ENCODE peak calls at places on chromosomes 6 and 20, in five cellular contexts. V is K562, F is GM12878, E is HepG2, Q is H1. A is an unnamed sample.

GRCh38 chr20:36498386-36499179 is 42.7 kb upstream of the MYL9 start:
- DNase-seq in V (no peak), F (no peak), E (no peak), Q (no peak), A (no peak)

GRCh38 chr20:53013183-53013582 is 41.0 kb downstream of the TSHZ2 start:
- DNase-seq in V (no peak), F (no peak), E (no peak), Q (no peak), A (no peak)

GRCh38 chr20:23456416-23456815 is 3.7 kb upstream of the CST11 start:
- DNase-seq in V (no peak), F (no peak), E (no peak), Q (no peak), A (no peak)

GRCh38 chr20:18263723-18264122 is 24.6 kb upstream of the ZNF133 start:
- DNase-seq in V (no peak), F (no peak), E (peak; percentile 39), Q (no peak), A (no peak)

GRCh38 chr20:57043091-57043490 is 223.3 kb downstream of the BMP7 start:
- DNase-seq in V (no peak), F (no peak), E (no peak), Q (no peak), A (no peak)

GRCh38 chr6:169841907-169842606 is 90.6 kb downstream of the ERMARD start:
- DNase-seq in V (no peak), F (no peak), E (no peak), Q (no peak), A (no peak)

GRCh38 chr6:156557269-156557885 is 219.8 kb upstream of the ARID1B start:
- DNase-seq in V (peak; percentile 44), F (no peak), E (peak; percentile 26), Q (no peak), A (no peak)

GRCh38 chr20:59402697-59403096 is 102.3 kb downstream of the EDN3 start:
- DNase-seq in V (no peak), F (no peak), E (no peak), Q (no peak), A (no peak)

GRCh38 chr6:5203571-5203970 is 57.2 kb downstream of the LYRM4 start:
- DNase-seq in V (no peak), F (no peak), E (no peak), Q (no peak), A (no peak)

GRCh38 chr6:146028250-146028789 is 542 bp upstream of the GRM1 start:
- DNase-seq in V (peak; percentile 69), F (no peak), E (peak; percentile 36), Q (no peak), A (no peak)

GRCh38 chr6:35019831-35020230 is 121.3 kb downstream of the TCP11 start:
- DNase-seq in V (no peak), F (no peak), E (no peak), Q (no peak), A (no peak)

GRCh38 chr6:71414486-71414885 is 125.9 kb downstream of the OGFRL1 start:
- DNase-seq in V (no peak), F (no peak), E (no peak), Q (no peak), A (no peak)

GRCh38 chr6:30013296-30013922 is 47.7 kb upstream of the POLR1H start:
- DNase-seq in V (peak; percentile 46), F (no peak), E (peak; percentile 17), Q (peak; percentile 31), A (no peak)

GRCh38 chr6:29626948-29627761 is 5.8 kb downstream of the GABBR1 start:
- DNase-seq in V (peak; percentile 35), F (no peak), E (no peak), Q (no peak), A (no peak)

GRCh38 chr6:30749554-30750378 is 5.4 kb upstream of the IER3 start:
- DNase-seq in V (no peak), F (no peak), E (peak; percentile 65), Q (no peak), A (peak; percentile 89)

GRCh38 chr6:42453649-42454427 is 2.1 kb upstream of the TRERF1 start:
- DNase-seq in V (no peak), F (no peak), E (no peak), Q (no peak), A (no peak)

GRCh38 chr6:143498428-143498827 is 13.1 kb downstream of the FUCA2 start:
- DNase-seq in V (no peak), F (no peak), E (no peak), Q (no peak), A (no peak)

GRCh38 chr6:24140572-24140971 is 14.6 kb downstream of the NRSN1 start:
- DNase-seq in V (no peak), F (no peak), E (no peak), Q (no peak), A (no peak)

GRCh38 chr6:134517145-134517658 is 199.3 kb upstream of the SGK1 start:
- DNase-seq in V (no peak), F (no peak), E (peak; percentile 69), Q (no peak), A (no peak)

GRCh38 chr6:87122477-87122876 is 27.6 kb upstream of the CGA start:
- DNase-seq in V (no peak), F (no peak), E (no peak), Q (no peak), A (no peak)

GRCh38 chr6:117531758-117532276 is 49.3 kb downstream of the DCBLD1 start:
- DNase-seq in V (no peak), F (no peak), E (no peak), Q (no peak), A (no peak)

GRCh38 chr6:25369450-25370086 is 90.4 kb downstream of the CARMIL1 start:
- DNase-seq in V (no peak), F (no peak), E (peak; percentile 23), Q (no peak), A (no peak)

GRCh38 chr20:20495719-20496474 is 128.0 kb downstream of the INSM1 start:
- DNase-seq in V (no peak), F (no peak), E (no peak), Q (no peak), A (no peak)

GRCh38 chr6:46504242-46504641 is 13.0 kb upstream of the RCAN2 start:
- DNase-seq in V (no peak), F (no peak), E (no peak), Q (no peak), A (no peak)

GRCh38 chr20:35991142-35991771 is 22.9 kb downstream of the CNBD2 start:
- DNase-seq in V (peak; percentile 47), F (no peak), E (peak; percentile 35), Q (no peak), A (peak; percentile 22)

GRCh38 chr6:90098637-90099036 is 198.0 kb downstream of the BACH2 start:
- DNase-seq in V (no peak), F (no peak), E (no peak), Q (no peak), A (no peak)

GRCh38 chr6:50821431-50822077 is 2.9 kb downstream of the TFAP2B start:
- DNase-seq in V (no peak), F (no peak), E (no peak), Q (no peak), A (no peak)

GRCh38 chr20:48631114-48632016 is 196.4 kb downstream of the PREX1 start:
- DNase-seq in V (no peak), F (no peak), E (no peak), Q (no peak), A (no peak)

GRCh38 chr6:164502838-164503237 is 806.6 kb downstream of the C6orf118 start:
- DNase-seq in V (no peak), F (peak; percentile 19), E (no peak), Q (no peak), A (no peak)

GRCh38 chr6:4788953-4789584 is 12.9 kb downstream of the CDYL start:
- DNase-seq in V (no peak), F (no peak), E (no peak), Q (no peak), A (no peak)

GRCh38 chr6:114158838-114159694 is 183.8 kb downstream of the HS3ST5 start:
- DNase-seq in V (no peak), F (no peak), E (peak; percentile 54), Q (no peak), A (no peak)
- TF ChIP-seq SP1 in V (no peak), F (no peak), E (no peak), Q (no peak), A (no peak)

GRCh38 chr6:132192646-132193045 is 208.6 kb downstream of the MOXD1 start:
- DNase-seq in V (no peak), F (no peak), E (no peak), Q (no peak), A (no peak)
- TF ChIP-seq JUND in V (no peak), F (no peak), E (no peak), Q (no peak), A (no peak)

GRCh38 chr20:62289131-62289530 is 13.7 kb upstream of the ADRM1 start:
- DNase-seq in V (no peak), F (no peak), E (no peak), Q (no peak), A (no peak)
- TF ChIP-seq SP1 in V (no peak), F (no peak), E (no peak), Q (no peak), A (no peak)

DNA sequence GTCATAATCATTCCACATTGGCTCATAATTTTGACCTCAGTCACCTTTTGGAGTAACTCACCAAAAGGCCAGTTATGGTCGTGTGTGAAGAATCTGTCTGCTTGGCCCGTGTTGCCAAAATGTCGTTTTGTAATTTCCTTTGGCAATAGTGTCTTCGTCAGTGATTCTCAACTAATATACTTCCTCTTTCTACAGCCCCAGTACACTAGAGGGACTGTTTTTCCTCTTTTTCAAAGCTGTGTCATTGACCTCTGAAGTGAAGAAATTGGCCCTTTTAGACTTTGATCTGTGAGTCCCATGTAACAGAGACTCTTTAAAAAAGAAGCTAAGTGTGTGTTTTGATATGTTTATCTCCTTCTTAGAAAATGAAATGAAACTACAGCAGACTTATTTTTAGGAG is 5.2 kb downstream of the FOXO3 start:
- DNase-seq in V (no peak), F (no peak), E (peak; percentile 81), Q (no peak), A (no peak)
- TF ChIP-seq JUND in V (no peak), F (no peak), E (no peak), Q (no peak), A (no peak)

A was measured in HCT116.